ENCODE peak calls at places on chromosome 14, in ten cellular contexts. One of them, this sample, is unnamed.
A peak's percentile ranks its signal among the peaks of the same experiment; 100 is the strongest.

GRCh38 chr14:102516531-102517411 is 7.2 kb upstream of the ANKRD9 start:
- DNase-seq in SJSA1: no peak
- DNase-seq in PC-9: peak; percentile 72
- DNase-seq in cardiac muscle cell: peak; percentile 79
- DNase-seq in mesendoderm: peak; percentile 68
- DNase-seq in ovary: peak; percentile 81
- DNase-seq in thyroid gland: peak; percentile 50
- DNase-seq in left ventricle myocardium inferior: peak; percentile 57
- DNase-seq in CD4-positive, alpha-beta memory T cell: peak; percentile 71
- DNase-seq in thoracic aorta: no peak
- DNase-seq in this sample: no peak

GRCh38 chr14:89481167-89481566 is 64.1 kb upstream of the FOXN3 start:
- DNase-seq in cardiac muscle cell: no peak
- DNase-seq in PC-9: no peak
- DNase-seq in SJSA1: no peak
- DNase-seq in left ventricle myocardium inferior: peak; percentile 70
- DNase-seq in CD4-positive, alpha-beta memory T cell: no peak
- DNase-seq in mesendoderm: no peak
- DNase-seq in thyroid gland: peak; percentile 19
- DNase-seq in thoracic aorta: no peak
- DNase-seq in ovary: no peak
- DNase-seq in this sample: peak; percentile 85

GRCh38 chr14:56487090-56487667 is 92.4 kb upstream of the TMEM260 start:
- DNase-seq in PC-9: no peak
- DNase-seq in thyroid gland: no peak
- DNase-seq in left ventricle myocardium inferior: no peak
- DNase-seq in CD4-positive, alpha-beta memory T cell: no peak
- DNase-seq in thoracic aorta: no peak
- DNase-seq in mesendoderm: peak; percentile 23
- DNase-seq in cardiac muscle cell: no peak
- DNase-seq in ovary: no peak
- DNase-seq in SJSA1: no peak
- DNase-seq in this sample: no peak

GRCh38 chr14:96162265-96162664 is 42.4 kb upstream of the BDKRB2 start:
- DNase-seq in CD4-positive, alpha-beta memory T cell: no peak
- DNase-seq in left ventricle myocardium inferior: no peak
- DNase-seq in SJSA1: peak; percentile 3
- DNase-seq in mesendoderm: no peak
- DNase-seq in cardiac muscle cell: no peak
- DNase-seq in thyroid gland: no peak
- DNase-seq in PC-9: no peak
- DNase-seq in thoracic aorta: no peak
- DNase-seq in ovary: no peak
- DNase-seq in this sample: peak; percentile 7

GRCh38 chr14:63046339-63047268 is 1.3 kb upstream of the KCNH5 start:
- DNase-seq in cardiac muscle cell: no peak
- DNase-seq in left ventricle myocardium inferior: no peak
- DNase-seq in thoracic aorta: no peak
- DNase-seq in ovary: no peak
- DNase-seq in PC-9: no peak
- DNase-seq in mesendoderm: peak; percentile 21
- DNase-seq in CD4-positive, alpha-beta memory T cell: no peak
- DNase-seq in thyroid gland: no peak
- DNase-seq in SJSA1: no peak
- DNase-seq in this sample: no peak

GRCh38 chr14:24258548-24259265 is 4.3 kb downstream of the TGM1 start:
- DNase-seq in SJSA1: no peak
- DNase-seq in mesendoderm: no peak
- DNase-seq in CD4-positive, alpha-beta memory T cell: no peak
- DNase-seq in thyroid gland: no peak
- DNase-seq in ovary: peak; percentile 26
- DNase-seq in PC-9: no peak
- DNase-seq in left ventricle myocardium inferior: no peak
- DNase-seq in thoracic aorta: no peak
- DNase-seq in cardiac muscle cell: no peak
- DNase-seq in this sample: peak; percentile 47

GRCh38 chr14:89240414-89240813 is 176.6 kb downstream of the FOXN3 start:
- DNase-seq in SJSA1: no peak
- DNase-seq in mesendoderm: no peak
- DNase-seq in PC-9: no peak
- DNase-seq in CD4-positive, alpha-beta memory T cell: no peak
- DNase-seq in left ventricle myocardium inferior: no peak
- DNase-seq in cardiac muscle cell: no peak
- DNase-seq in thyroid gland: no peak
- DNase-seq in thoracic aorta: no peak
- DNase-seq in ovary: no peak
- DNase-seq in this sample: no peak

GRCh38 chr14:22549981-22550670 is 38.9 kb downstream of the DAD1 start:
- DNase-seq in left ventricle myocardium inferior: no peak
- DNase-seq in thoracic aorta: no peak
- DNase-seq in mesendoderm: no peak
- DNase-seq in cardiac muscle cell: no peak
- DNase-seq in SJSA1: peak; percentile 84
- DNase-seq in ovary: no peak
- DNase-seq in thyroid gland: no peak
- DNase-seq in PC-9: no peak
- DNase-seq in CD4-positive, alpha-beta memory T cell: peak; percentile 63
- DNase-seq in this sample: no peak

GRCh38 chr14:99737451-99737951 is 53.4 kb downstream of the CYP46A1 start:
- DNase-seq in left ventricle myocardium inferior: peak; percentile 68
- DNase-seq in PC-9: no peak
- DNase-seq in CD4-positive, alpha-beta memory T cell: no peak
- DNase-seq in SJSA1: peak; percentile 82
- DNase-seq in mesendoderm: no peak
- DNase-seq in thyroid gland: peak; percentile 67
- DNase-seq in thoracic aorta: no peak
- DNase-seq in cardiac muscle cell: peak; percentile 51
- DNase-seq in ovary: no peak
- DNase-seq in this sample: peak; percentile 76

GRCh38 chr14:73739174-73739898 is 25.2 kb upstream of the PNMA1 start:
- DNase-seq in ovary: peak; percentile 41
- DNase-seq in left ventricle myocardium inferior: no peak
- DNase-seq in SJSA1: no peak
- DNase-seq in CD4-positive, alpha-beta memory T cell: no peak
- DNase-seq in mesendoderm: no peak
- DNase-seq in cardiac muscle cell: no peak
- DNase-seq in thoracic aorta: no peak
- DNase-seq in thyroid gland: no peak
- DNase-seq in PC-9: no peak
- DNase-seq in this sample: no peak

GRCh38 chr14:73739899-73740685 is 25.9 kb upstream of the PNMA1 start:
- DNase-seq in PC-9: no peak
- DNase-seq in thoracic aorta: no peak
- DNase-seq in cardiac muscle cell: no peak
- DNase-seq in ovary: no peak
- DNase-seq in thyroid gland: no peak
- DNase-seq in SJSA1: no peak
- DNase-seq in left ventricle myocardium inferior: no peak
- DNase-seq in mesendoderm: no peak
- DNase-seq in CD4-positive, alpha-beta memory T cell: no peak
- DNase-seq in this sample: no peak

GRCh38 chr14:73741386-73741875 is 27.2 kb upstream of the PNMA1 start:
- DNase-seq in PC-9: peak; percentile 93
- DNase-seq in CD4-positive, alpha-beta memory T cell: peak; percentile 58
- DNase-seq in ovary: peak; percentile 71
- DNase-seq in SJSA1: peak; percentile 76
- DNase-seq in mesendoderm: peak; percentile 90
- DNase-seq in thyroid gland: peak; percentile 65
- DNase-seq in cardiac muscle cell: no peak
- DNase-seq in left ventricle myocardium inferior: peak; percentile 79
- DNase-seq in thoracic aorta: no peak
- DNase-seq in this sample: peak; percentile 88

GRCh38 chr14:73741876-73742519 is 27.8 kb upstream of the PNMA1 start:
- DNase-seq in SJSA1: no peak
- DNase-seq in PC-9: no peak
- DNase-seq in thyroid gland: no peak
- DNase-seq in ovary: no peak
- DNase-seq in mesendoderm: no peak
- DNase-seq in thoracic aorta: no peak
- DNase-seq in left ventricle myocardium inferior: no peak
- DNase-seq in CD4-positive, alpha-beta memory T cell: no peak
- DNase-seq in cardiac muscle cell: no peak
- DNase-seq in this sample: peak; percentile 69

DNA sequence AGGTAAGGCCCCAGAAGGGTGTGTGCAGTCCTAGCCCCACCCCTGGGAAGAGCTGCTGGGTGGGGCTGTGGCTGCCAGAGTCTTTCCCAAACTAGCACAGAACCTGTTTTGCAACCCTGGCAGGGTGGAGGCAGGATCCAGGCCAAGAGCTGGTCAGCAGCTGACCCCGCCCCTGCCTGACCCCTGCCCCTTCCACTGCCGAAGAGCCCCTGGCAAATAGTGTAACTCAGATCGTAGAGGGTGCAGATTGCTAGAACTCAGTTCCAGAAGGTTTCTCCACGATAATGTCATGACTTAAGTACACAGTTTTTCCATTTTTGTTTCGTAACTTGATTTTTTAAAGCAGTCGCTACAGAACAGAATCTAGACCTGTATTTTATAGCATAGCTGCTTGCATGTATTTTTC is 26.7 kb upstream of the PNMA1 start:
- DNase-seq in ovary: peak; percentile 84
- DNase-seq in CD4-positive, alpha-beta memory T cell: no peak
- DNase-seq in thoracic aorta: no peak
- DNase-seq in PC-9: peak; percentile 91
- DNase-seq in thyroid gland: peak; percentile 92
- DNase-seq in SJSA1: no peak
- DNase-seq in cardiac muscle cell: no peak
- DNase-seq in left ventricle myocardium inferior: peak; percentile 78
- DNase-seq in mesendoderm: peak; percentile 67
- DNase-seq in this sample: peak; percentile 86
- H3K27ac ChIP-seq in ovary: peak overlapping the region; percentile 82
- H3K27ac ChIP-seq in CD4-positive, alpha-beta memory T cell: peak overlapping the region; percentile 66
- H3K27ac ChIP-seq in thoracic aorta: peak overlapping the region; percentile 73
- H3K27ac ChIP-seq in PC-9: peak overlapping the region; percentile 90
- H3K27ac ChIP-seq in thyroid gland: peak overlapping the region; percentile 86
- H3K27ac ChIP-seq in SJSA1: no peak overlapping the region
- H3K27ac ChIP-seq in cardiac muscle cell: peak overlapping the region; percentile 53
- H3K27ac ChIP-seq in left ventricle myocardium inferior: peak overlapping the region; percentile 100
- H3K27ac ChIP-seq in mesendoderm: peak overlapping the region; percentile 28
- H3K27ac ChIP-seq in this sample: peak overlapping the region; percentile 96

GRCh38 chr14:69662636-69663321 is 51.4 kb downstream of the SUSD6 start:
- DNase-seq in thoracic aorta: no peak
- DNase-seq in thyroid gland: no peak
- DNase-seq in SJSA1: no peak
- DNase-seq in PC-9: no peak
- DNase-seq in ovary: no peak
- DNase-seq in mesendoderm: no peak
- DNase-seq in cardiac muscle cell: no peak
- DNase-seq in CD4-positive, alpha-beta memory T cell: no peak
- DNase-seq in left ventricle myocardium inferior: no peak
- DNase-seq in this sample: no peak

GRCh38 chr14:69661194-69661537 is 49.8 kb downstream of the SUSD6 start:
- DNase-seq in thyroid gland: no peak
- DNase-seq in ovary: no peak
- DNase-seq in left ventricle myocardium inferior: no peak
- DNase-seq in PC-9: no peak
- DNase-seq in cardiac muscle cell: no peak
- DNase-seq in thoracic aorta: no peak
- DNase-seq in SJSA1: no peak
- DNase-seq in mesendoderm: no peak
- DNase-seq in CD4-positive, alpha-beta memory T cell: no peak
- DNase-seq in this sample: no peak

GRCh38 chr14:69664190-69664742 is 52.9 kb downstream of the SUSD6 start:
- DNase-seq in thoracic aorta: no peak
- DNase-seq in SJSA1: no peak
- DNase-seq in left ventricle myocardium inferior: no peak
- DNase-seq in ovary: no peak
- DNase-seq in CD4-positive, alpha-beta memory T cell: no peak
- DNase-seq in PC-9: no peak
- DNase-seq in mesendoderm: no peak
- DNase-seq in cardiac muscle cell: no peak
- DNase-seq in thyroid gland: no peak
- DNase-seq in this sample: no peak

GRCh38 chr14:69664865-69665526 is 53.6 kb downstream of the SUSD6 start:
- DNase-seq in ovary: no peak
- DNase-seq in cardiac muscle cell: peak; percentile 58
- DNase-seq in mesendoderm: no peak
- DNase-seq in CD4-positive, alpha-beta memory T cell: no peak
- DNase-seq in left ventricle myocardium inferior: no peak
- DNase-seq in PC-9: no peak
- DNase-seq in SJSA1: no peak
- DNase-seq in thoracic aorta: no peak
- DNase-seq in thyroid gland: peak; percentile 68
- DNase-seq in this sample: no peak

GRCh38 chr14:69663322-69663686 is 51.9 kb downstream of the SUSD6 start:
- DNase-seq in ovary: no peak
- DNase-seq in thyroid gland: peak; percentile 88
- DNase-seq in PC-9: no peak
- DNase-seq in mesendoderm: no peak
- DNase-seq in left ventricle myocardium inferior: no peak
- DNase-seq in cardiac muscle cell: no peak
- DNase-seq in thoracic aorta: no peak
- DNase-seq in CD4-positive, alpha-beta memory T cell: no peak
- DNase-seq in SJSA1: no peak
- DNase-seq in this sample: no peak
- H3K27ac ChIP-seq in ovary: peak overlapping the region; percentile 12
- H3K27ac ChIP-seq in thyroid gland: peak overlapping the region; percentile 82
- H3K27ac ChIP-seq in PC-9: peak overlapping the region; percentile 42
- H3K27ac ChIP-seq in mesendoderm: no peak overlapping the region
- H3K27ac ChIP-seq in left ventricle myocardium inferior: peak overlapping the region; percentile 73
- H3K27ac ChIP-seq in cardiac muscle cell: no peak overlapping the region
- H3K27ac ChIP-seq in thoracic aorta: peak overlapping the region; percentile 82
- H3K27ac ChIP-seq in CD4-positive, alpha-beta memory T cell: no peak overlapping the region
- H3K27ac ChIP-seq in SJSA1: no peak overlapping the region
- H3K27ac ChIP-seq in this sample: peak overlapping the region; percentile 76

DNA sequence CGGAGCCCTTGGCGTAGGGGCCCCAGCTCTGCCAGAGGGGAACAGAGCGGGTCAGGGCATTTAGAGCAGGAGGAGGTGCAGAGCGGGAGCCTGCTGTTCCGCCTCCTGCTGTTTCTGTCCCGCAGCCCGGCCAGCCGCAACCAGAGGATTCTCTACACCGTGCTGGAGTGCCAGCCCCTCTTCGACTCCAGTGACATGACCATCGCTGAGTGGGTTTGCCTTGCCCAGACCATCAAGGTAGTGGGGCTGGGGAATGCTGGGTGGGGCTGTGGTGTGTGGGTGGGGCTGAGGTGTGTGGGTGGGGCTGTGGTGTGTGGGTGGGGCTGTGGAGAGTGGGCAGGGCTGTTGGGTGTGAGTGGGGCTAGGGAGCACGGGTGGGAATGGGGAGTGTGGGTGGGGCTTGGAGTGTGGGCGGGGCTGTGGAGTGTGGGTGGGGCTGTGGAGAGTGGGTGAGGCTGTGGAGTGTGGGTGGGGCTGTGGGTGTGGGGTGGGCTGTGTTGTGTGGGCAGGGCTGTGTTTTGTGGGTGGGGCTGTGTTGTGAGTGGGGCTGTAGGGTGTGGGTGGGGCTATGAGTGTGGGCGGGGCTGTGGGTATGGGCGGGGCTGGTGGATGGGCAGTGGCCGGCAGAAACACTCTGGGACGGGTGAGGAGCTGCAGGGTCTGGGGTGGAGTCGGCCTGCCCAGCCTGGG is 8.0 kb downstream of the ASPG start:
- DNase-seq in mesendoderm: no peak
- DNase-seq in left ventricle myocardium inferior: no peak
- DNase-seq in SJSA1: no peak
- DNase-seq in ovary: no peak
- DNase-seq in thyroid gland: no peak
- DNase-seq in cardiac muscle cell: no peak
- DNase-seq in thoracic aorta: no peak
- DNase-seq in PC-9: no peak
- DNase-seq in CD4-positive, alpha-beta memory T cell: no peak
- DNase-seq in this sample: no peak
- H3K27ac ChIP-seq in mesendoderm: no peak overlapping the region
- H3K27ac ChIP-seq in left ventricle myocardium inferior: no peak overlapping the region
- H3K27ac ChIP-seq in SJSA1: no peak overlapping the region
- H3K27ac ChIP-seq in ovary: no peak overlapping the region
- H3K27ac ChIP-seq in thyroid gland: no peak overlapping the region
- H3K27ac ChIP-seq in cardiac muscle cell: no peak overlapping the region
- H3K27ac ChIP-seq in thoracic aorta: no peak overlapping the region
- H3K27ac ChIP-seq in PC-9: no peak overlapping the region
- H3K27ac ChIP-seq in CD4-positive, alpha-beta memory T cell: no peak overlapping the region
- H3K27ac ChIP-seq in this sample: no peak overlapping the region

GRCh38 chr14:68020999-68021663 is 201.6 kb downstream of the RAD51B start:
- DNase-seq in left ventricle myocardium inferior: no peak
- DNase-seq in CD4-positive, alpha-beta memory T cell: no peak
- DNase-seq in cardiac muscle cell: no peak
- DNase-seq in thoracic aorta: no peak
- DNase-seq in mesendoderm: no peak
- DNase-seq in thyroid gland: no peak
- DNase-seq in PC-9: no peak
- DNase-seq in ovary: no peak
- DNase-seq in SJSA1: no peak
- DNase-seq in this sample: no peak
- H3K27ac ChIP-seq in left ventricle myocardium inferior: peak overlapping the region; percentile 9
- H3K27ac ChIP-seq in CD4-positive, alpha-beta memory T cell: no peak overlapping the region
- H3K27ac ChIP-seq in cardiac muscle cell: no peak overlapping the region
- H3K27ac ChIP-seq in thoracic aorta: no peak overlapping the region
- H3K27ac ChIP-seq in mesendoderm: no peak overlapping the region
- H3K27ac ChIP-seq in thyroid gland: no peak overlapping the region
- H3K27ac ChIP-seq in PC-9: no peak overlapping the region
- H3K27ac ChIP-seq in ovary: no peak overlapping the region
- H3K27ac ChIP-seq in SJSA1: no peak overlapping the region
- H3K27ac ChIP-seq in this sample: peak overlapping the region; percentile 31

This sample was measured in tibial artery.